ENCODE peak calls at places on chromosomes 16 and 17, in four cellular contexts. K, Z, L and Q are unnamed samples.

GRCh38 chr17:57890857-57891232 is 41.0 kb upstream of the MRPS23 start:
- DNase-seq in L (no peak), Z (peak), K (no peak), Q (no peak)

GRCh38 chr17:64984776-64985521 is 65.7 kb upstream of the LRRC37A3 start:
- DNase-seq in Z (no peak), L (peak), K (peak), Q (no peak)

GRCh38 chr16:13343981-13344380 is 442.6 kb downstream of the SHISA9 start:
- DNase-seq in L (no peak), Z (no peak), K (no peak), Q (no peak)

GRCh38 chr16:54421220-54421619 is 134.6 kb upstream of the IRX3 start:
- DNase-seq in K (no peak), Z (no peak), L (no peak), Q (no peak)

GRCh38 chr16:6689643-6690042 is 643.0 kb upstream of the RBFOX1 start:
- DNase-seq in Z (no peak), K (no peak), L (no peak), Q (no peak)

GRCh38 chr16:81710596-81710995 is 68.5 kb upstream of the PLCG2 start:
- DNase-seq in K (peak), Z (no peak), L (no peak), Q (no peak)

GRCh38 chr17:72381597-72382397 is 261.0 kb downstream of the SOX9 start:
- DNase-seq in K (no peak), Z (no peak), L (no peak), Q (no peak)

GRCh38 chr17:6570731-6571465 is 14.5 kb upstream of the PITPNM3 start:
- DNase-seq in K (no peak), L (no peak), Z (no peak), Q (no peak)

GRCh38 chr16:79639576-79640311 is 39.2 kb upstream of the MAF start:
- DNase-seq in L (no peak), Z (no peak), K (no peak), Q (no peak)

GRCh38 chr16:745739-746138 is 4.9 kb upstream of the CIAO3 start:
- DNase-seq in K (no peak), Z (no peak), L (no peak), Q (no peak)

GRCh38 chr17:4154201-4154600 is 11.2 kb downstream of the CYB5D2 start:
- DNase-seq in K (no peak), L (no peak), Z (no peak), Q (no peak)

GRCh38 chr17:59874366-59874765 is 18.4 kb downstream of the TUBD1 start:
- DNase-seq in K (no peak), L (no peak), Z (no peak), Q (no peak)

GRCh38 chr17:75356260-75356937 is 49.1 kb downstream of the GRB2 start:
- DNase-seq in Z (no peak), L (no peak), K (no peak), Q (no peak)

GRCh38 chr17:72618018-72618509 is 474.4 kb downstream of the SLC39A11 start:
- DNase-seq in K (peak), Z (no peak), L (no peak), Q (no peak)

GRCh38 chr16:81548901-81549546 is 104.4 kb downstream of the CMIP start:
- DNase-seq in L (no peak), K (peak), Z (no peak), Q (no peak)

GRCh38 chr16:59341368-59341767 is 607.3 kb upstream of the GOT2 start:
- DNase-seq in Z (no peak), K (no peak), L (no peak), Q (peak)

GRCh38 chr16:66286527-66286926 is 80.0 kb upstream of the CDH5 start:
- DNase-seq in K (no peak), L (no peak), Z (no peak), Q (no peak)

GRCh38 chr17:50558955-50559614 is 1.4 kb upstream of the CACNA1G start:
- DNase-seq in L (no peak), K (peak), Z (no peak), Q (no peak)

GRCh38 chr16:89629827-89630610 is 16.6 kb downstream of the DPEP1 start:
- DNase-seq in L (no peak), K (no peak), Z (no peak), Q (no peak)

GRCh38 chr16:67537636-67538591 is 9.3 kb downstream of the RIPOR1 start:
- DNase-seq in K (peak), L (no peak), Z (peak), Q (no peak)

GRCh38 chr17:64459284-64459747 is 10.4 kb downstream of the MILR1 start:
- DNase-seq in K (no peak), Z (no peak), L (peak), Q (peak)

GRCh38 chr17:48567209-48567608 is 10.9 kb downstream of the HOXB4 start:
- DNase-seq in Z (no peak), K (no peak), L (no peak), Q (no peak)

GRCh38 chr17:46911311-46911710 is 11.6 kb upstream of the GOSR2 start:
- DNase-seq in K (no peak), L (no peak), Z (peak), Q (no peak)

GRCh38 chr17:13030459-13031305 is 12.9 kb upstream of the ELAC2 start:
- DNase-seq in Z (peak), K (peak), L (peak), Q (peak)

GRCh38 chr16:26987631-26988030 is 79.1 kb upstream of the C16orf82 start:
- DNase-seq in K (no peak), L (peak), Z (no peak), Q (peak)

GRCh38 chr17:40486513-40487370 is 14.7 kb downstream of the TNS4 start:
- DNase-seq in K (peak), Z (no peak), L (peak), Q (peak)

GRCh38 chr17:40309031-40309937 is at the start of gene RARA:
- DNase-seq in L (no peak), K (no peak), Z (no peak), Q (peak)

GRCh38 chr17:77140878-77141767 is at the start of gene SEC14L1:
- DNase-seq in Z (no peak), K (peak), L (peak), Q (peak)

DNA sequence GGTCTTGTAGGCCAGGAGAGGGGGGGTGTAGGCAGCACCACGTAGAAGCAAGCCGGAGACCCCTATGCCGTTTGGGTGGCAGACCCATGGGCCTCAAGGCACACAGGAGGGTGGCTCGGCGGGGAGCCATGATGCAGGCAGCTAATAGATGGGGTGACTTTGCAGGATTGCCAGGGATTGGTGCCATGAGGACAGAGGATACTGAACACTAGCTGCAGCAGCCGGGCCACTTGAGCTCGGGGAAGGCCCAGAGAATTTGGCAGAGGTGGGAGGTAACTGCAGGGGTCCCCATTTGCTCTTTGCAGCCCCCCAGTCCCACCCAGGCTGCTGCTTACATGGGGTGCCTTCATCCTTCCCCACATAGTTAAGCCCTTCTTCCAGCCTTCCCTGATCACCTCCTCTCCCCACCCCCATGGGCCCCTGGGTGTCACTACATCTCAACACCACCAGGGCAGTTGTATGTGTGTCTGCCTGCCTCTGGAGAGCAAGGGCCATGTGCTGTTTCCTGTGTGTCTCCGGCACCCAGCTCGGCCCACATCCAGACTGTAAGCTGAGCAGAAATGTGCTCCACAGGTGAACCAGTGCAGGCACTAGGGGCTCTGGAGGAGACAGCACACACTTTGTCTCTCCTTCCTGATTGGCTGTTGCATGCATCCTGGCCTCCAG is 52.1 kb downstream of the SREBF1 start:
- DNase-seq in Z (no peak), L (no peak), K (peak), Q (peak)
- TF ChIP-seq CTCF in Z (no peak), L (no peak), K (peak), Q (peak)

DNA sequence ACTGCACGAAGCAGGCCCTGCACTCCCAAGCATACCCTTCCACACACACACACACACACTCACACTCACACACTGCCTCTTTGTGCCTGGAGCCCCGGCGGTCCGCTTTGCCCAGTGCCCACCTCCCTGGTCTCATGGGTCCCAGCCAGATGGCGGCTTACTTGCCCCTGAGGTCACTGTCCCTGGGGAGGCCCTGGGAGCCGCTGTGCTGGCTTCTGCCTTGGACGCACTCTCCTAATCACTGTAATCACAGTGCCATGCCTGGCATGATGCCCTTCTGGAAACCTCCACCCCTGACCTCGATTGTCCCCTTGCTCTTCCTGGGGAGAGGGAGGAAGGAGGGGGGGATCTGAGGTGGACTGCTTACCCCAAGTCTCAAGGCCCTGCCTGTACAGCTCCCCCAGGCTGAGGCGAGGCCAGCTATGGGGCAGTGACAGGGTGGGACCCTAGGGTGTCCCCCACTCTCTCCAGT is 36.0 kb downstream of the ARHGAP23 start:
- DNase-seq in K (no peak), L (peak), Z (peak), Q (no peak)
- H3K4me3 ChIP-seq in K (no peak), L (peak), Z (peak), Q (peak)

GRCh38 chr16:11473728-11474127 is 113.0 kb downstream of the LITAF start:
- DNase-seq in Z (no peak), K (no peak), L (no peak), Q (no peak)

GRCh38 chr16:11472851-11473250 is 113.9 kb downstream of the LITAF start:
- DNase-seq in L (no peak), K (no peak), Z (no peak), Q (no peak)

GRCh38 chr16:11470676-11471415 is 115.9 kb downstream of the LITAF start:
- DNase-seq in L (peak), K (no peak), Z (no peak), Q (no peak)

GRCh38 chr16:11471548-11471947 is 115.2 kb downstream of the LITAF start:
- DNase-seq in Z (no peak), L (no peak), K (no peak), Q (no peak)

GRCh38 chr16:11472410-11472809 is 114.3 kb downstream of the LITAF start:
- DNase-seq in K (no peak), L (no peak), Z (no peak), Q (no peak)
- TF ChIP-seq CTCF in K (no peak), L (no peak), Z (no peak), Q (no peak)

GRCh38 chr17:81429353-81429774 is 34.1 kb downstream of the BAHCC1 start:
- DNase-seq in Z (peak), K (no peak), L (peak), Q (peak)
- H3K4me3 ChIP-seq in Z (peak), K (peak), L (no peak), Q (no peak)

DNA sequence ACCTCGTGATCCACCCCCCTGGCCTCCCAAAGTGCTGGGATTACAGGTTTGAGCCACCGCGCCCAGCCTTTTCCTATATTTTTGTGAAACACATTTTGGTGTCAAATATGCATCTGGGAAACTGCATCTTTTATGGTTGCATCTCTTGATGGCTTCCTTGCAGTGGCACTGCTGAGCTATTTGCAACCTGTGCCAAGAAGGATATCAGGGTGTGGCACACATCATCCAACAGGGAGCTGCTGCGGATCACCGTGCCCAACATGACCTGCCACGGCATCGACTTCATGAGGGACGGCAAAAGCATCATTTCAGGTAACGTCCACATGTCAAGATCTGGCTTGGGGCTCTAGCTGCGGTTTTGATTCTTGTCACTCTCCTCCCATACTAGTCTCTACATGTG is 16.8 kb upstream of the USP43 start:
- DNase-seq in Z (no peak), L (no peak), K (no peak), Q (no peak)
- TF ChIP-seq CTCF in Z (no peak), L (no peak), K (no peak), Q (no peak)

GRCh38 chr16:1745900-1746692 is 25.2 kb downstream of the NME3 start:
- DNase-seq in Z (no peak), K (no peak), L (peak), Q (peak)
- H3K4me3 ChIP-seq in Z (no peak), K (no peak), L (no peak), Q (peak)